ENCODE peak calls at places on chromosomes 2 and 18, in seven cellular contexts. W is BE2C; B is CD4-positive, alpha-beta T cell; P is omental fat pad; H is GM10248; R is cardiac fibroblast; A is tibial nerve. O is an unnamed sample.

GRCh38 chr2:8132371-8132831 is 549.5 kb upstream of the ID2 start:
- DNase-seq in W (no peak), B (no peak), P (no peak), H (no peak), R (no peak), A (no peak), O (no peak)

GRCh38 chr2:234559609-234560008 is 62.7 kb upstream of the ARL4C start:
- DNase-seq in W (no peak), B (no peak), P (no peak), H (no peak), R (no peak), A (no peak), O (no peak)

GRCh38 chr2:126657636-126658315 is 1.8 kb downstream of the GYPC start:
- DNase-seq in W (no peak), B (peak), P (peak), H (peak), R (peak), A (peak), O (peak)

GRCh38 chr2:67716895-67717294 is 319.8 kb downstream of the ETAA1 start:
- DNase-seq in W (no peak), B (no peak), P (no peak), H (no peak), R (peak), A (no peak), O (no peak)

GRCh38 chr2:235496239-235496621 is 2.4 kb downstream of the AGAP1 start:
- DNase-seq in W (no peak), B (no peak), P (no peak), H (no peak), R (peak), A (no peak), O (no peak)

GRCh38 chr2:57602738-57603137 is 443.9 kb upstream of the VRK2 start:
- DNase-seq in W (no peak), B (no peak), P (no peak), H (no peak), R (no peak), A (no peak), O (no peak)

GRCh38 chr2:30608643-30609042 is 161.6 kb downstream of the LCLAT1 start:
- DNase-seq in W (no peak), B (no peak), P (no peak), H (no peak), R (no peak), A (no peak), O (no peak)

GRCh38 chr2:102592601-102593000 is 26.8 kb upstream of the SLC9A2 start:
- DNase-seq in W (no peak), B (no peak), P (no peak), H (no peak), R (peak), A (no peak), O (no peak)

GRCh38 chr18:50398947-50399346 is 24.1 kb downstream of the SKA1 start:
- DNase-seq in W (peak), B (no peak), P (no peak), H (no peak), R (no peak), A (no peak), O (no peak)

GRCh38 chr18:73774836-73775509 is 372.7 kb downstream of the FBXO15 start:
- DNase-seq in W (peak), B (no peak), P (no peak), H (no peak), R (no peak), A (no peak), O (no peak)

GRCh38 chr2:132503621-132504200 is 87.1 kb downstream of the GPR39 start:
- DNase-seq in W (no peak), B (no peak), P (no peak), H (no peak), R (peak), A (no peak), O (no peak)

GRCh38 chr2:118668431-118669424 is 178.7 kb downstream of the EN1 start:
- DNase-seq in W (no peak), B (no peak), P (no peak), H (no peak), R (peak), A (no peak), O (no peak)

GRCh38 chr2:55311444-55311870 is 42.4 kb upstream of the MTIF2 start:
- DNase-seq in W (no peak), B (no peak), P (no peak), H (peak), R (peak), A (no peak), O (no peak)

GRCh38 chr2:19580830-19581229 is 222.4 kb upstream of the OSR1 start:
- DNase-seq in W (no peak), B (no peak), P (no peak), H (no peak), R (peak), A (no peak), O (no peak)

GRCh38 chr2:74502720-74503505 is 3.5 kb upstream of the LBX2 start:
- DNase-seq in W (no peak), B (peak), P (peak), H (peak), R (peak), A (peak), O (peak)

GRCh38 chr18:30358545-30358944 is 684.0 kb downstream of the DSC3 start:
- DNase-seq in W (no peak), B (no peak), P (no peak), H (no peak), R (peak), A (no peak), O (no peak)

GRCh38 chr2:226080323-226080722 is 680.8 kb downstream of the NYAP2 start:
- DNase-seq in W (no peak), B (no peak), P (no peak), H (no peak), R (peak), A (no peak), O (no peak)

GRCh38 chr2:40592223-40592622 is 140.3 kb upstream of the SLC8A1 start:
- DNase-seq in W (no peak), B (no peak), P (no peak), H (no peak), R (no peak), A (no peak), O (no peak)

DNA sequence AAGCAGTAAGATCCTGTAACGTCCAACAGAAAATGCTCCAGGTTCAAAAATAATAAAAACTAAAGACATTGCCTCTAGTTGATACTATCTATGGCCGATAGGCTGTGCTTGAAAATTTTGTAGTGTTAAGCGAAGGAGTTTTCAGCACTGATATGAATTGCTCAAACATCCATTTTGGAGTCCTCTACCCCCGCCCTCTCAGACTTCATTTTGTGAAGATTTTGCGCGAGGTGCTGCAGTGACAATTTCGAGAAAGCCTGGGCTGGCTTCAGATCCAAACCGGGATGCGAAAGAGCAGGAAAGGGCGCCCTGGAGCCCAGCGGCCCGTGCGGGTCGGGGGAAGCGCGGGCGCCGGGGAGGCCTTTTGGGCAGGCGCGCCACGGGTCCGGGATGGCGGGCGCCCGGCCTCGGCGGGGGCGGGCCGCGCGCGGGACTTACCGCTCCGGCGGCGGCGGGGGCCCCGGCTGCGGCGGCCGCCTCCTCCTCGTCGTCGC is 1.8 kb downstream of the SP3 start:
- DNase-seq in W (no peak), B (no peak), P (no peak), H (peak), R (peak), A (no peak), O (no peak)
- TF ChIP-seq CTCF in W (peak), B (peak), P (no peak), H (no peak), R (peak), A (peak), O (peak)

GRCh38 chr2:120883607-120884405 is 148.1 kb downstream of the GLI2 start:
- DNase-seq in W (no peak), B (no peak), P (no peak), H (no peak), R (no peak), A (no peak), O (no peak)
- TF ChIP-seq CTCF in W (no peak), B (no peak), P (no peak), H (no peak), R (no peak), A (no peak), O (peak)

DNA sequence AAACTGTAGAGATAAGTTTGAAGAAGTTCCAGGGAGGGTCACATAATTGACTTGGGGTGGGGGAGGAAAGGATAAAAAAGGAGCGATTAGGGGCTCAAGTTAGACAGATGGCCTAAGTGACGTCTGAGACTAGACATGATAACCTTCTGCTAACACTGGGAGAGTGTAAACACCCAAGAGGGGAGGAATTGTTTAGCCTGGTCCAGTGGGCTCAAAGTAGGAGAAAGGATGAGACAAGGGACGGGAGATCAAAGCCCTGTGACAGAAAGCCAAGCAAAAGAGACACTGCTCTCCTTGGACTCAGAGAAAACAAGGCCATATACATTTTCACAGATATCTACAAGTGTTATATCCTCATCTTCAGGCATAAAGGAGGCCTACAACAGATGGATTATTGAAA is 45.5 kb upstream of the IHH start:
- DNase-seq in W (no peak), B (no peak), P (no peak), H (no peak), R (no peak), A (no peak), O (no peak)
- TF ChIP-seq CTCF in W (no peak), B (no peak), P (no peak), H (no peak), R (no peak), A (no peak), O (no peak)

GRCh38 chr18:8450898-8451665 is 158.2 kb upstream of the RAB12 start:
- DNase-seq in W (no peak), B (no peak), P (no peak), H (no peak), R (no peak), A (no peak), O (peak)

GRCh38 chr18:8453528-8453927 is 155.7 kb upstream of the RAB12 start:
- DNase-seq in W (no peak), B (no peak), P (no peak), H (no peak), R (no peak), A (no peak), O (peak)

GRCh38 chr18:8448091-8448490 is 161.1 kb upstream of the RAB12 start:
- DNase-seq in W (no peak), B (no peak), P (no peak), H (no peak), R (peak), A (no peak), O (peak)

GRCh38 chr18:8454136-8454535 is 155.1 kb upstream of the RAB12 start:
- DNase-seq in W (no peak), B (no peak), P (no peak), H (no peak), R (no peak), A (no peak), O (peak)

GRCh38 chr18:8450013-8450412 is 159.2 kb upstream of the RAB12 start:
- DNase-seq in W (peak), B (no peak), P (no peak), H (no peak), R (no peak), A (no peak), O (peak)
- TF ChIP-seq CTCF in W (peak), B (no peak), P (no peak), H (no peak), R (peak), A (no peak), O (peak)

GRCh38 chr18:59228361-59228760 is 8.4 kb downstream of the GRP start:
- DNase-seq in W (no peak), B (no peak), P (no peak), H (no peak), R (peak), A (no peak), O (no peak)
- TF ChIP-seq CTCF in W (no peak), B (no peak), P (no peak), H (no peak), R (no peak), A (no peak), O (no peak)

O was measured in osteocyte.